ENCODE peak calls at places on chromosomes 11 and 22, in six cellular contexts. H is naive thymus-derived CD4-positive, alpha-beta T cell; Y is mucosa of descending colon; C is HCT116; B is OCI-LY7; D is Caco-2. U is an unnamed sample.

GRCh38 chr11:134939905-134940304 is 527.9 kb upstream of the B3GAT1 start:
- DNase-seq in H (no peak), Y (no peak), C (no peak), B (no peak), D (peak; percentile 68), U (no peak)

GRCh38 chr11:120331301-120331966 is 4.8 kb upstream of the ARHGEF12 start:
- DNase-seq in H (no peak), Y (no peak), C (no peak), B (no peak), D (no peak), U (peak; percentile 58)

GRCh38 chr11:10622108-10622507 is 53.6 kb upstream of the LYVE1 start:
- DNase-seq in H (no peak), Y (no peak), C (no peak), B (no peak), D (no peak), U (no peak)

GRCh38 chr11:73126804-73127480 is 15.2 kb downstream of the FCHSD2 start:
- DNase-seq in H (no peak), Y (no peak), C (no peak), B (no peak), D (no peak), U (no peak)

GRCh38 chr22:46674906-46675305 is 54.7 kb downstream of the GRAMD4 start:
- DNase-seq in H (no peak), Y (no peak), C (no peak), B (no peak), D (no peak), U (no peak)

GRCh38 chr11:75229466-75229865 is 11.1 kb upstream of the TPBGL start:
- DNase-seq in H (no peak), Y (no peak), C (no peak), B (no peak), D (peak; percentile 22), U (no peak)

GRCh38 chr11:33670250-33671011 is 30.2 kb downstream of the C11orf91 start:
- DNase-seq in H (no peak), Y (no peak), C (no peak), B (no peak), D (no peak), U (no peak)

GRCh38 chr22:35517769-35518530 is 22.7 kb upstream of the RASD2 start:
- DNase-seq in H (no peak), Y (peak; percentile 54), C (no peak), B (no peak), D (no peak), U (no peak)

GRCh38 chr11:120314861-120315260 is 10.2 kb upstream of the TLCD5 start:
- DNase-seq in H (no peak), Y (no peak), C (no peak), B (no peak), D (no peak), U (no peak)

GRCh38 chr11:66867425-66868040 is 10.7 kb downstream of the LRFN4 start:
- DNase-seq in H (no peak), Y (no peak), C (no peak), B (no peak), D (no peak), U (no peak)

GRCh38 chr11:42085736-42086135 is 626.3 kb upstream of the LRRC4C start:
- DNase-seq in H (no peak), Y (no peak), C (no peak), B (no peak), D (no peak), U (no peak)

GRCh38 chr11:109865558-109866186 is 227.5 kb upstream of the ZC3H12C start:
- DNase-seq in H (no peak), Y (no peak), C (no peak), B (no peak), D (no peak), U (no peak)

GRCh38 chr11:88569342-88569741 is 231.8 kb upstream of the CTSC start:
- DNase-seq in H (no peak), Y (no peak), C (no peak), B (no peak), D (no peak), U (no peak)

GRCh38 chr11:134511255-134511654 is 99.2 kb upstream of the B3GAT1 start:
- DNase-seq in H (no peak), Y (no peak), C (no peak), B (no peak), D (peak; percentile 23), U (no peak)

GRCh38 chr11:1574256-1575242 is 2.5 kb upstream of the DUSP8 start:
- DNase-seq in H (peak; percentile 61), Y (peak; percentile 87), C (no peak), B (peak; percentile 46), D (no peak), U (no peak)

GRCh38 chr11:96110302-96110701 is 186.4 kb upstream of the MTMR2 start:
- DNase-seq in H (no peak), Y (no peak), C (no peak), B (no peak), D (no peak), U (no peak)

GRCh38 chr11:17538054-17538453 is 6.2 kb downstream of the USH1C start:
- DNase-seq in H (no peak), Y (no peak), C (no peak), B (no peak), D (no peak), U (no peak)

GRCh38 chr11:99531468-99531867 is 510.7 kb downstream of the CNTN5 start:
- DNase-seq in H (no peak), Y (no peak), C (no peak), B (no peak), D (no peak), U (no peak)

GRCh38 chr22:25137577-25138525 is 61.8 kb upstream of the CRYBB3 start:
- DNase-seq in H (no peak), Y (no peak), C (peak; percentile 4), B (peak; percentile 45), D (no peak), U (no peak)

GRCh38 chr11:44797886-44798683 is 71.3 kb downstream of the TSPAN18 start:
- DNase-seq in H (no peak), Y (no peak), C (no peak), B (no peak), D (no peak), U (no peak)

GRCh38 chr11:87223816-87224215 is 186.1 kb downstream of the TMEM135 start:
- DNase-seq in H (no peak), Y (no peak), C (no peak), B (no peak), D (no peak), U (no peak)

GRCh38 chr11:87219266-87219665 is 181.5 kb downstream of the TMEM135 start:
- DNase-seq in H (no peak), Y (no peak), C (no peak), B (no peak), D (no peak), U (no peak)

GRCh38 chr11:87228820-87229219 is 191.1 kb downstream of the TMEM135 start:
- DNase-seq in H (no peak), Y (no peak), C (no peak), B (no peak), D (no peak), U (no peak)

DNA sequence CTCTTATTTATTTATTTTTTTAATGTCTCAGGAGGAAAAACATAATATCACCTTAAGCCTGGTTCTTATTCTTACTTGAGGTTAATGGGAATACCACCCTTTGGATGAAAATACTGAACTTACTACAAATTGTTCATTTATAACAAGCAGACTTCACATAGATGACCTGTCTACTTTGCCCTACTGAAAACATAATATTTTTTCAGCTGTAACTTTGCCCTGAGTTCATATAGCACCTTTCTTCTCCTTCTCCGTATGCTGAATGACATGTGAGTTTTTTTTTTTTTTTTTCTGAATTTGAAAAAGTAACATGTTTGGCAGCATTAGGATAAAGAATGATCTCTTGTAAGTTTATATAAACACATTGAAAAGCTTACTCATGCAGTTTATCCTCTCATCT is 186.8 kb downstream of the TMEM135 start:
- DNase-seq in H (no peak), Y (no peak), C (no peak), B (no peak), D (no peak), U (no peak)
- H3K4me1 ChIP-seq in H (no peaks in the 10 kb centered on the region), Y (no peaks in the 10 kb centered on the region), C (no peaks in the 10 kb centered on the region), B (no peaks in the 10 kb centered on the region), D (no peaks in the 10 kb centered on the region), U (no peaks in the 10 kb centered on the region)

GRCh38 chr22:28815101-28815500 is 14.7 kb upstream of the XBP1 start:
- DNase-seq in H (no peak), Y (no peak), C (no peak), B (no peak), D (no peak), U (no peak)

GRCh38 chr22:28810839-28811491 is 10.6 kb upstream of the XBP1 start:
- DNase-seq in H (peak; percentile 55), Y (peak; percentile 21), C (no peak), B (no peak), D (no peak), U (no peak)

GRCh38 chr22:28812491-28812890 is 12.1 kb upstream of the XBP1 start:
- DNase-seq in H (no peak), Y (no peak), C (no peak), B (no peak), D (no peak), U (no peak)

GRCh38 chr22:28815729-28816128 is 15.4 kb upstream of the XBP1 start:
- DNase-seq in H (no peak), Y (no peak), C (no peak), B (no peak), D (no peak), U (no peak)

DNA sequence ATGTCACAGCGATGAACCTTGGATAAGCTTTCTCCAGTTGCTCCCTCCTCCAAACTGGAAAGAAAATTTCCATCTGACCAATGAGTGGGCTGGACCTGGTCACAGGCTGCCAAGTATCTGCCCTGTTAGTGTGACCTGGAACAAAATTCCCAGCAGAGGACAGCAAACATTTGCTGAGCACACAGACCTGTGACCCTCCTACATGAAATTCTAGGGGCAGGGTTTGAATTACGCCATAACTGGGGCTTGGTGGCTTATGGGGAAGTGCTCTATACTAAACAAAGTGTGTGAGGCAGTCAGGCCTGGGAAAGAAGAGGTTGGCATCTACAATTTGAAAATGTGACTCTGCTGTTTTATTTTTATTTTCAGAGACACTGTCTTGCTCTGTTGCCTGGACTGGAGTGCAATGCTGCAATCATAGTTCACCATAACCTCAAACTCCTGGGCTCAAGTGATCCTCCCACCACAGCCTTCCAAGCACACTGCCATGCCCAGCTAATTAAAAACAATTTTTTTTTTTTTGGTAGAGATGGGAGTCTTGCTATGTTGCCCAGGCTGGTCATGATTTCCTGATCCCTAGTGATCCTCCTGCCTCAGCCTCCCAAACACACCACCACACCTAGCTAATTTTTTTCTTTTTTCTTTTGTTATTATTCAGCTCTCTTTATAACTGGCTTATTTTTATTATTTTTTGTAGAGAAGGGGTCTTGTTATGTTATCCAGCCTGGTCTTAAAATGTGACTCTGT is 13.6 kb upstream of the XBP1 start:
- DNase-seq in H (no peak), Y (no peak), C (no peak), B (no peak), D (peak; percentile 93), U (no peak)
- H3K4me1 ChIP-seq in H (peaks cover 47% of the 10 kb centered on the region), Y (peaks cover 33% of the 10 kb centered on the region), C (peaks cover 3% of the 10 kb centered on the region), B (peaks cover 34% of the 10 kb centered on the region), D (peaks cover 85% of the 10 kb centered on the region), U (no peaks in the 10 kb centered on the region)

GRCh38 chr11:26044389-26044788 is 287.5 kb upstream of the ANO3 start:
- DNase-seq in H (no peak), Y (no peak), C (no peak), B (no peak), D (no peak), U (no peak)
- H3K4me1 ChIP-seq in H (no peaks in the 10 kb centered on the region), Y (no peaks in the 10 kb centered on the region), C (no peaks in the 10 kb centered on the region), B (peaks cover 10% of the 10 kb centered on the region), D (no peaks in the 10 kb centered on the region), U (no peaks in the 10 kb centered on the region)

GRCh38 chr11:103453901-103454300 is 344.7 kb downstream of the DYNC2H1 start:
- DNase-seq in H (no peak), Y (no peak), C (no peak), B (no peak), D (no peak), U (no peak)

GRCh38 chr11:103450241-103450640 is 341.0 kb downstream of the DYNC2H1 start:
- DNase-seq in H (no peak), Y (no peak), C (no peak), B (no peak), D (no peak), U (no peak)

GRCh38 chr11:103448966-103449365 is 339.7 kb downstream of the DYNC2H1 start:
- DNase-seq in H (peak; percentile 0), Y (no peak), C (no peak), B (no peak), D (no peak), U (no peak)
- H3K4me1 ChIP-seq in H (no peaks in the 10 kb centered on the region), Y (no peaks in the 10 kb centered on the region), C (no peaks in the 10 kb centered on the region), B (no peaks in the 10 kb centered on the region), D (no peaks in the 10 kb centered on the region), U (no peaks in the 10 kb centered on the region)